ENCODE peak calls at places on chromosomes 7 and 10, in nine cellular contexts. One of them, this sample, is unnamed.

GRCh38 chr7:42053834-42054233 is 183.2 kb downstream of the GLI3 start:
- DNase-seq in NCI-H2081: no peak
- DNase-seq in foreskin melanocyte: no peak
- DNase-seq in amygdala: no peak
- DNase-seq in HEK293T: no peak
- DNase-seq in H7: no peak
- DNase-seq in prostate gland: no peak
- DNase-seq in cerebellum: no peak
- DNase-seq in epithelial cell of esophagus: no peak
- DNase-seq in this sample: no peak

GRCh38 chr10:79065853-79066252 is 2.9 kb upstream of the ZMIZ1 start:
- DNase-seq in NCI-H2081: no peak
- DNase-seq in foreskin melanocyte: no peak
- DNase-seq in amygdala: no peak
- DNase-seq in HEK293T: no peak
- DNase-seq in H7: no peak
- DNase-seq in prostate gland: no peak
- DNase-seq in cerebellum: no peak
- DNase-seq in epithelial cell of esophagus: no peak
- DNase-seq in this sample: no peak

GRCh38 chr7:134513169-134513752 is 14.1 kb upstream of the AKR1B10 start:
- DNase-seq in NCI-H2081: peak
- DNase-seq in foreskin melanocyte: peak
- DNase-seq in amygdala: no peak
- DNase-seq in HEK293T: peak
- DNase-seq in H7: peak
- DNase-seq in prostate gland: peak
- DNase-seq in cerebellum: peak
- DNase-seq in epithelial cell of esophagus: peak
- DNase-seq in this sample: no peak

GRCh38 chr10:103513383-103514060 is 20.0 kb downstream of the NEURL1 start:
- DNase-seq in NCI-H2081: no peak
- DNase-seq in foreskin melanocyte: no peak
- DNase-seq in amygdala: no peak
- DNase-seq in HEK293T: peak
- DNase-seq in H7: peak
- DNase-seq in prostate gland: no peak
- DNase-seq in cerebellum: no peak
- DNase-seq in epithelial cell of esophagus: no peak
- DNase-seq in this sample: no peak

GRCh38 chr10:73113543-73113942 is 3.3 kb downstream of the NUDT13 start:
- DNase-seq in NCI-H2081: no peak
- DNase-seq in foreskin melanocyte: no peak
- DNase-seq in amygdala: no peak
- DNase-seq in HEK293T: no peak
- DNase-seq in H7: no peak
- DNase-seq in prostate gland: no peak
- DNase-seq in cerebellum: no peak
- DNase-seq in epithelial cell of esophagus: peak
- DNase-seq in this sample: no peak

GRCh38 chr10:130455791-130456190 is 319.6 kb downstream of the GLRX3 start:
- DNase-seq in NCI-H2081: no peak
- DNase-seq in foreskin melanocyte: no peak
- DNase-seq in amygdala: no peak
- DNase-seq in HEK293T: no peak
- DNase-seq in H7: no peak
- DNase-seq in prostate gland: no peak
- DNase-seq in cerebellum: no peak
- DNase-seq in epithelial cell of esophagus: no peak
- DNase-seq in this sample: no peak

GRCh38 chr7:123558506-123558874 is 872 bp upstream of the NDUFA5 start:
- DNase-seq in NCI-H2081: no peak
- DNase-seq in foreskin melanocyte: no peak
- DNase-seq in amygdala: no peak
- DNase-seq in HEK293T: no peak
- DNase-seq in H7: no peak
- DNase-seq in prostate gland: no peak
- DNase-seq in cerebellum: no peak
- DNase-seq in epithelial cell of esophagus: no peak
- DNase-seq in this sample: no peak

GRCh38 chr7:82506208-82506607 is 62.6 kb upstream of the CACNA2D1 start:
- DNase-seq in NCI-H2081: no peak
- DNase-seq in foreskin melanocyte: no peak
- DNase-seq in amygdala: no peak
- DNase-seq in HEK293T: no peak
- DNase-seq in H7: no peak
- DNase-seq in prostate gland: no peak
- DNase-seq in cerebellum: no peak
- DNase-seq in epithelial cell of esophagus: no peak
- DNase-seq in this sample: no peak

GRCh38 chr7:132225216-132226030 is 350.8 kb downstream of the PLXNA4 start:
- DNase-seq in NCI-H2081: no peak
- DNase-seq in foreskin melanocyte: no peak
- DNase-seq in amygdala: no peak
- DNase-seq in HEK293T: no peak
- DNase-seq in H7: no peak
- DNase-seq in prostate gland: peak
- DNase-seq in cerebellum: no peak
- DNase-seq in epithelial cell of esophagus: no peak
- DNase-seq in this sample: peak

GRCh38 chr7:81725496-81726117 is 44.2 kb downstream of the HGF start:
- DNase-seq in NCI-H2081: no peak
- DNase-seq in foreskin melanocyte: no peak
- DNase-seq in amygdala: no peak
- DNase-seq in HEK293T: no peak
- DNase-seq in H7: no peak
- DNase-seq in prostate gland: no peak
- DNase-seq in cerebellum: no peak
- DNase-seq in epithelial cell of esophagus: no peak
- DNase-seq in this sample: no peak